ENCODE peak calls at places on chromosomes 7 and 10, in six cellular contexts. B is fibroblast of the aortic adventitia; C is ELR; E is sciatic nerve; D is HTR-8/SVneo; P is activated CD4-positive, alpha-beta memory T cell treated with anti-CD3 and anti-CD28 coated beads, Interleukin-2, amount 10 ng/mL, durations not matched to agents 7 days and 5 days. S is an unnamed sample.

GRCh38 chr7:77648742-77649338 is 47.4 kb upstream of the RSBN1L start:
- DNase-seq in B (no peak), C (no peak), E (no peak), D (no peak), P (no peak), S (no peak)

GRCh38 chr7:2019693-2020511 is 212.8 kb downstream of the MAD1L1 start:
- DNase-seq in B (peak; percentile 96), C (peak; percentile 91), E (peak; percentile 82), D (no peak), P (no peak), S (peak; percentile 91)

GRCh38 chr10:132712698-132713232 is 73.2 kb downstream of the NKX6-2 start:
- DNase-seq in B (no peak), C (no peak), E (peak; percentile 45), D (no peak), P (no peak), S (no peak)

GRCh38 chr10:120824864-120825263 is 26.3 kb upstream of the WDR11 start:
- DNase-seq in B (no peak), C (peak; percentile 39), E (no peak), D (no peak), P (peak; percentile 17), S (peak; percentile 4)

GRCh38 chr10:103820101-103821062 is 35.0 kb downstream of the SH3PXD2A start:
- DNase-seq in B (peak; percentile 83), C (no peak), E (peak; percentile 88), D (no peak), P (no peak), S (peak; percentile 56)

GRCh38 chr10:69863580-69863979 is 61.9 kb downstream of the COL13A1 start:
- DNase-seq in B (peak; percentile 69), C (peak; percentile 85), E (no peak), D (no peak), P (no peak), S (peak; percentile 37)

GRCh38 chr7:41113663-41114062 is 589.2 kb downstream of the INHBA start:
- DNase-seq in B (no peak), C (no peak), E (no peak), D (no peak), P (no peak), S (no peak)

GRCh38 chr7:37411444-37412034 is 37.1 kb downstream of the ELMO1 start:
- DNase-seq in B (no peak), C (no peak), E (no peak), D (no peak), P (no peak), S (no peak)

GRCh38 chr7:135260930-135261721 is 27.5 kb downstream of the STRA8 start:
- DNase-seq in B (peak; percentile 30), C (no peak), E (no peak), D (no peak), P (no peak), S (peak; percentile 25)

GRCh38 chr10:42866115-42866995 is 83.8 kb downstream of the BMS1 start:
- DNase-seq in B (peak; percentile 74), C (peak; percentile 81), E (peak; percentile 88), D (peak; percentile 81), P (peak; percentile 60), S (peak; percentile 60)

GRCh38 chr10:98474628-98475027 is 27.9 kb upstream of the HPS1 start:
- DNase-seq in B (no peak), C (no peak), E (no peak), D (no peak), P (no peak), S (no peak)

GRCh38 chr7:19920705-19921104 is 147.3 kb upstream of the TMEM196 start:
- DNase-seq in B (no peak), C (no peak), E (no peak), D (no peak), P (no peak), S (no peak)

GRCh38 chr10:125521721-125522680 is 161.0 kb downstream of the TEX36 start:
- DNase-seq in B (no peak), C (peak; percentile 30), E (no peak), D (peak; percentile 8), P (no peak), S (no peak)

GRCh38 chr10:119478111-119479047 is 64.1 kb downstream of the RGS10 start:
- DNase-seq in B (no peak), C (no peak), E (no peak), D (no peak), P (peak; percentile 47), S (peak; percentile 35)

GRCh38 chr7:953547-954327 is 743 bp downstream of the ADAP1 start:
- DNase-seq in B (peak; percentile 28), C (peak; percentile 36), E (no peak), D (peak; percentile 65), P (no peak), S (peak; percentile 58)

GRCh38 chr10:95260397-95260881 is 30.4 kb downstream of the PDLIM1 start:
- DNase-seq in B (peak; percentile 86), C (peak; percentile 96), E (no peak), D (peak; percentile 71), P (no peak), S (peak; percentile 93)

GRCh38 chr10:92747600-92747999 is 57.8 kb downstream of the HHEX start:
- DNase-seq in B (no peak), C (no peak), E (no peak), D (no peak), P (peak; percentile 59), S (no peak)

GRCh38 chr7:36851382-36851781 is 127.1 kb upstream of the AOAH start:
- DNase-seq in B (no peak), C (no peak), E (no peak), D (no peak), P (no peak), S (no peak)

GRCh38 chr10:96765406-96766240 is 45.3 kb upstream of the PIK3AP1 start:
- DNase-seq in B (peak; percentile 58), C (peak; percentile 76), E (peak; percentile 75), D (peak; percentile 79), P (peak; percentile 74), S (peak; percentile 57)

S was measured in AG10803.